ENCODE peak calls at places on chromosomes 16 and 17, in six cellular contexts. S is PC-3, A is body of pancreas, E is GM23248, C is uterus, H is A549. Z is an unnamed sample.

GRCh38 chr17:75976175-75976848 is 2.7 kb downstream of the ACOX1 start:
- DNase-seq in S (no peak), A (no peak), E (peak; percentile 50), H (peak; percentile 24), C (no peak), Z (no peak)

GRCh38 chr16:14244344-14245010 is 173.4 kb downstream of the MRTFB start:
- DNase-seq in E (peak; percentile 10), H (no peak), A (no peak), S (no peak), C (no peak), Z (no peak)

GRCh38 chr17:80000955-80001354 is 34.7 kb downstream of the TBC1D16 start:
- DNase-seq in C (no peak), E (no peak), S (no peak), A (no peak), H (no peak), Z (no peak)

GRCh38 chr17:27455914-27456680 is at the start of gene KSR1:
- DNase-seq in E (peak; percentile 88), S (peak; percentile 61), C (peak; percentile 80), A (peak; percentile 90), H (peak; percentile 82), Z (peak; percentile 66)

GRCh38 chr16:27291106-27291505 is 22.5 kb upstream of the NSMCE1 start:
- DNase-seq in S (no peak), A (no peak), E (no peak), C (no peak), H (no peak), Z (no peak)

GRCh38 chr16:85274924-85275323 is 162.7 kb upstream of the CIBAR2 start:
- DNase-seq in C (no peak), S (no peak), H (no peak), E (no peak), A (no peak), Z (no peak)

GRCh38 chr16:54779549-54779948 is 151.1 kb upstream of the IRX5 start:
- DNase-seq in E (no peak), C (no peak), H (no peak), S (no peak), A (no peak), Z (no peak)

GRCh38 chr16:19396555-19397011 is 21.1 kb upstream of the TMC5 start:
- DNase-seq in E (no peak), C (no peak), H (peak; percentile 85), A (peak; percentile 54), S (peak; percentile 41), Z (no peak)

GRCh38 chr17:65222216-65222738 is 85.1 kb downstream of the RGS9 start:
- DNase-seq in E (peak; percentile 74), C (no peak), H (no peak), A (no peak), S (peak; percentile 54), Z (no peak)
- H3K27ac ChIP-seq in E (no peak overlapping the region), C (no peak overlapping the region), H (no peak overlapping the region), A (no peak overlapping the region), S (no peak overlapping the region), Z (no peak overlapping the region)

GRCh38 chr16:16879567-16880251 is 500.8 kb downstream of the NPIPA7 start:
- DNase-seq in H (no peak), S (no peak), E (no peak), A (no peak), C (no peak), Z (no peak)
- H3K27ac ChIP-seq in H (no peak overlapping the region), S (no peak overlapping the region), E (no peak overlapping the region), A (no peak overlapping the region), C (no peak overlapping the region), Z (no peak overlapping the region)

DNA sequence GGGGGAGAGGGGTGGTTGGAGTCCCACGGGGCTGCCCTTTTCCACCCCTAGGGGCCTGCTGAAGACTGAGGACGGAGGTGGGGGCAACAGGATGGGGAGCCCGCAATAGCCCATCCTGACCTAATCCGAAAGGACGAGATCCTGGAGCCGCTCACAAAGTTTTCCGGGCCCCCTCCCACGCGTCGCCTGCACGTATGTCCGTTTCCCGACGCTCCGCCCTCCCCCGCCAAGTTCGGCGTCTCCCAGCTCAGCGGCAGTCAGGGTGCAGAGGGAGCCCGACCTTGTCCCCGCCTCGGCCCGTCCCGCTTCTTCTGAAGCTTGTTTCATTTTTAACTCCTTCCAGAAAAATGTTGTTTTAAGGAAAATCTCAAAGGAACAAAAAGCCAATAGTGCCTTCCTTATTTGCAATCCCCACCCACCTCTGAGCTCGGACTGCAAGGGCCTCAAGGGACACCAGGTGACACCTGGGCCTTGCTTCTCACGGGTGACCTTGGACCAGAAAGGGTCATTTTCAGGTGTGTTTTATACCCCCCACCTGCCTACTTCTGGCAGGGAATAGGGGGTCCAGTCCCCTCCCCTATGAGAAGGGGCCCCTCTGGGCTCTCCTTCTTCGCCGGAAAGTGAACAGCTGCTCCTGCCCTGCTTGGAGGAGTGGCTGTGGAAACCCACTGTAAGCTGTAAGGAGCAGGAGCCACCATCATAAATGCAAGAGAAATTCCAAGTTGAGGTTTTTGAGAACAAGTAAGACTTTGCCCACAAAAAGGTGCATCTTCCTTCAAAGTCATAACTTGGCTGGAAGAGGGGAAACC is 3.4 kb upstream of the ZNF423 start:
- DNase-seq in A (peak; percentile 75), H (no peak), E (peak; percentile 45), S (no peak), C (peak; percentile 78), Z (no peak)
- H3K27ac ChIP-seq in A (peak overlapping the region; percentile 98), H (no peak overlapping the region), E (no peak overlapping the region), S (no peak overlapping the region), C (peak overlapping the region; percentile 88), Z (no peak overlapping the region)

GRCh38 chr17:39485555-39485954 is 24.3 kb downstream of the CDK12 start:
- DNase-seq in A (no peak), H (peak; percentile 84), E (peak; percentile 97), C (no peak), S (peak; percentile 75), Z (no peak)
- H3K27ac ChIP-seq in A (no peak overlapping the region), H (peak overlapping the region; percentile 78), E (peak overlapping the region; percentile 94), C (no peak overlapping the region), S (peak overlapping the region; percentile 20), Z (no peak overlapping the region)

DNA sequence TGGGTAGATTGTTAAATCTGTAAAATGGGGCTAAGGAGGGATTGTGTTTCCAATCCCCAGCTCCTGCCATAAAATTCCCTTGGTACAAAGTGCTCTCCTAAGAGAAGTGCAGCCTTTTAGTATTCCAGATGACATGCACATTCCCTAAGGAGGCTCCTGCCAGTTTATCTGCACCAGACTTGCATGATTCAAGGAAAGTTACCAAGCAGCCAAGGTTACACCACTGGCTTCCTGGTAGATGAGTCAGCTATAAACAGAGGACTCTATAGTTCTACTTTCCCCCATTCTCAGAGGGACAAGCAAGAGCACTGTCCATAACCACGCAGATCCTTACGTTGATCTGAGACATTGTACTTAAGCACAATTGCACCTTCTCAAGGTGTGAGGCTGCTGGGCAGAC is 1.9 kb downstream of the CALB2 start:
- DNase-seq in E (peak; percentile 95), S (peak; percentile 83), C (no peak), A (no peak), H (peak; percentile 80), Z (no peak)
- H3K27ac ChIP-seq in E (no peak overlapping the region), S (no peak overlapping the region), C (no peak overlapping the region), A (no peak overlapping the region), H (peak overlapping the region; percentile 8), Z (no peak overlapping the region)

GRCh38 chr17:4509402-4509801 is 10.7 kb downstream of the SPNS2 start:
- DNase-seq in A (peak; percentile 66), C (no peak), H (no peak), S (no peak), E (no peak), Z (no peak)

GRCh38 chr17:4506180-4506814 is 7.6 kb downstream of the SPNS2 start:
- DNase-seq in A (no peak), H (no peak), E (no peak), C (no peak), S (no peak), Z (no peak)

GRCh38 chr17:4508207-4508606 is 9.5 kb downstream of the SPNS2 start:
- DNase-seq in S (no peak), C (no peak), E (no peak), A (no peak), H (no peak), Z (no peak)

GRCh38 chr17:4506892-4507291 is 8.2 kb downstream of the SPNS2 start:
- DNase-seq in S (no peak), C (no peak), A (no peak), H (no peak), E (no peak), Z (no peak)

GRCh38 chr17:4507361-4508111 is 8.9 kb downstream of the SPNS2 start:
- DNase-seq in E (no peak), A (no peak), S (no peak), H (no peak), C (no peak), Z (no peak)
- H3K27ac ChIP-seq in E (no peak overlapping the region), A (peak overlapping the region; percentile 15), S (no peak overlapping the region), H (no peak overlapping the region), C (peak overlapping the region; percentile 29), Z (no peak overlapping the region)

GRCh38 chr17:50722746-50723145 is 3.3 kb downstream of the LUC7L3 start:
- DNase-seq in A (no peak), H (no peak), E (peak; percentile 30), S (no peak), C (no peak), Z (no peak)

GRCh38 chr17:50725769-50726655 is 6.6 kb downstream of the LUC7L3 start:
- DNase-seq in S (no peak), H (no peak), E (no peak), C (no peak), A (no peak), Z (no peak)

GRCh38 chr17:50719924-50720805 is 762 bp downstream of the LUC7L3 start:
- DNase-seq in A (no peak), E (no peak), C (no peak), S (peak; percentile 19), H (no peak), Z (no peak)

GRCh38 chr17:50719144-50719923 is at the start of gene LUC7L3:
- DNase-seq in H (peak; percentile 98), S (peak; percentile 98), E (peak; percentile 98), C (peak; percentile 90), A (peak; percentile 94), Z (peak; percentile 91)

DNA sequence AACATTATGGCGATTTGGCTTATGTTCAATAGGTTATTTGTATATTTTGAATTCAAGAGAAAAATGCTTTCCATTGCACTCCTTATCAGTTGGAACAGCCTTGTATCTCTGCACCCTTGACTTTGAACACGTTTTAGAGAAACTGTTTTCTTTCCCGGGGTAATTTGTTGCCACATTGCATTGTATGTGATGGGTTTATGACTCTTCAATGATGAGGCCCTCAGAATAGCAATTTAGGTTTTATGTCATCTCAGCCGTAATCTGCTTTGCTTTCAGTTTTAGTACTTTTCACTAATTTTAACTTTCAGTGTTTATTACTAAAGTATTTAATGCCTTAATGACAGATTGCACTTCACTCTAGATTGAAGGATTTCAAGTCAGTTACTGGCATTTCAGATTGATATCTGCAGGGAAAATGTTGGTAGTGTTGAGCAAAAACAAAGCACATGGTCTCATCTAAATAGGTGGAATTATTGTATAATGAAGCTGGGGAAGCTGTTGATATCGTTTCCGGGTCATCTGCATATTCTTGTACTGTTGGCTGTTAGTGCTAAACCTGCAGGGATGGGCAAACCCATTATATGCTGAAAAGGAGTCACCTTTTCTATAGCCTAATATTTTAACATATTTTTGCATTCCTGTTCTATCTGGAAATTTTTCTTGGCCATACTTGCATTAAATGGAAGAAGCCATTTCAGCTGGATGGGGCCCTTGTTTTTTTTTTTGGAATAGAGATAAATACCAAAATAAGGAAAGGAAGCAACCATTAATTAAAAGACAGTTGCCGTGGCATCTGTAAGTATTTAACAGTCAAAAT is 2.0 kb downstream of the LUC7L3 start:
- DNase-seq in C (no peak), A (no peak), H (no peak), E (peak; percentile 58), S (no peak), Z (no peak)
- H3K27ac ChIP-seq in C (peak overlapping the region; percentile 97), A (peak overlapping the region; percentile 99), H (peak overlapping the region; percentile 85), E (peak overlapping the region; percentile 97), S (no peak overlapping the region), Z (no peak overlapping the region)

GRCh38 chr17:41966453-41967140 is at the start of gene CNP:
- DNase-seq in A (peak; percentile 93), E (peak; percentile 98), S (peak; percentile 83), H (peak; percentile 92), C (peak; percentile 87), Z (peak; percentile 86)
- H3K27ac ChIP-seq in A (peak within 1 kb of the TSS; percentile 91), E (peak within 1 kb of the TSS; percentile 77), S (peak within 1 kb of the TSS; percentile 74), H (peak within 1 kb of the TSS; percentile 75), C (peak within 1 kb of the TSS; percentile 85), Z (peak within 1 kb of the TSS; percentile 96)